ENCODE peak calls at places on chromosomes 4 and X, in five cellular contexts. T is H9, E is mesenchymal stem cell, N is neuronal stem cell, U is H1. C is an unnamed sample.

GRCh38 chrX:19280636-19281035 is 63.1 kb upstream of the PDHA1 start:
- DNase-seq in T (no peak), E (no peak), N (no peak), U (no peak), C (no peak)

GRCh38 chr4:153137677-153138630 is 66.3 kb upstream of the TRIM2 start:
- DNase-seq in T (no peak), E (no peak), N (no peak), U (no peak), C (no peak)

GRCh38 chrX:81414630-81415029 is 212.7 kb downstream of the SH3BGRL start:
- DNase-seq in T (no peak), E (no peak), N (no peak), U (no peak), C (no peak)

GRCh38 chr4:128322986-128323385 is 35.4 kb upstream of the PGRMC2 start:
- DNase-seq in T (no peak), E (peak), N (no peak), U (no peak), C (peak)

GRCh38 chr4:13544556-13545393 is 467 bp upstream of the NKX3-2 start:
- DNase-seq in T (peak), E (peak), N (peak), U (peak), C (peak)

GRCh38 chrX:110795645-110796510 is at the start of gene CHRDL1:
- DNase-seq in T (peak), E (peak), N (peak), U (peak), C (no peak)

GRCh38 chr4:39450618-39451017 is 8.1 kb downstream of the RPL9 start:
- DNase-seq in T (no peak), E (peak), N (no peak), U (no peak), C (no peak)

GRCh38 chr4:108303488-108304177 is 134.9 kb upstream of the LEF1 start:
- DNase-seq in T (no peak), E (peak), N (no peak), U (no peak), C (no peak)

GRCh38 chr4:174999407-174999806 is 81.2 kb downstream of the ADAM29 start:
- DNase-seq in T (no peak), E (peak), N (no peak), U (no peak), C (no peak)

DNA sequence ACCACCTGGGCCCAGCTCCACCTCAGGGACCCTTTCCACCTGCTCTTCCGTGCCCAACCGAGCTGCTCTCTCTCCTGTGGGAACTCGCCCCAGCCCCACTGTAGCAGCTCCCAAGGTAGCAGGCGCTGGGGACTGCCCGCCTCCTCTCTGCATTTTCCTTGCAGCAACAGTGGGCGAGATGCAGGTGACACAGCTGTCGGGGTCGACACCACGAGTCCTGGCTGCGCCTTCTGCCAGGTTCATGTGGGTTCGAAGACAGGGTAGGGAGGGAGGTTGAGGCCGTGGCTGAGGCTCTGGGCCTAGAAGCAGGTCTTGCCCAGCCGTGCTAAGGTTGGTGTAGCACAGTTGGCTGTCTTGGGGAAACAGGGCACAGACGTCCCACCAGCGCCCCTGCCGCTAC is 245.2 kb upstream of the FSTL5 start:
- DNase-seq in T (no peak), E (no peak), N (no peak), U (no peak), C (no peak)
- H2BK12ac ChIP-seq in T (no peak), E (no peak), N (peak), U (no peak), C (no peak)

GRCh38 chrX:151954730-151955129 is 19.7 kb downstream of the GABRE start:
- DNase-seq in T (no peak), E (no peak), N (no peak), U (no peak), C (no peak)
- H3K9ac ChIP-seq in T (no peak), E (no peak), N (no peak), U (no peak), C (no peak)

DNA sequence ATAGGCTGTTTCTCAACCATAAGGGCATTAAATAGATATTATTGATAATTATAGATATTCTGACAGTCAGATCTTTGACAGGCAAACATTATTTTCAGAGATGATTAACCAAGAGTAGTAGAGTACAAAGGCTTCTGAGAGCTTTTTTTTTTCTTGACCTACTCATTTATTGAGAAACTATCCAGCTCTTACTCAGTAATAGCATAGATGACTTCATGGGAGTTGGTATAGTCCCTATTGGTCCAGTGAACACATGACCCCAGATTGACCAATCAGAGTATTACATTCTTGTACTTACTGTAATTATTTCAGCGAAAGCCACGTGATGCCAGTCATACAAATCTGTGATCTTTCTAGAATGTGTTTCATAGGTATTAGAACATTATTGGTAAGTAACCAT is 508.7 kb downstream of the FSTL5 start:
- DNase-seq in T (no peak), E (no peak), N (no peak), U (no peak), C (no peak)
- H3K23ac ChIP-seq in T (no peak), E (no peak), N (no peak), U (no peak), C (no peak)

DNA sequence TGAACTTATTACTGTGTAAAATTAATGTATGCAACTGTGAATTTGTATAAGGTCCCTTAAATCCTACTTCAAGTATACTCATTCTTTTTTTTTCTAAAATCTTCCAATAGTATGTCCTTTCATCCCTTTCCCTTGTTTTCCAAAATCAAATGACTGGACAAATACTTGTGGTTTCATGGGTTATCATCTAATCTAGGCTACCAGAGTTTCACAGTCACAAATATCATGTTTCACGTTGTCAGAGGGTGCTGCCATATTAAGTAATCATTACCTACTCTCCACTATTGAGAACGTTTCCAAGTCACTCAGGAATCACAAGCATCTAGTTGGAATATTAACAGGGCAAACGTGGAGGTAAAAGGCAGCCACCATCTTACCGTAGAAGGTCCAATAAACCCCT is 1235.0 kb upstream of the TENM3 start:
- DNase-seq in T (no peak), E (no peak), N (no peak), U (no peak), C (peak)
- H2BK12ac ChIP-seq in T (no peak), E (no peak), N (no peak), U (no peak), C (no peak)

DNA sequence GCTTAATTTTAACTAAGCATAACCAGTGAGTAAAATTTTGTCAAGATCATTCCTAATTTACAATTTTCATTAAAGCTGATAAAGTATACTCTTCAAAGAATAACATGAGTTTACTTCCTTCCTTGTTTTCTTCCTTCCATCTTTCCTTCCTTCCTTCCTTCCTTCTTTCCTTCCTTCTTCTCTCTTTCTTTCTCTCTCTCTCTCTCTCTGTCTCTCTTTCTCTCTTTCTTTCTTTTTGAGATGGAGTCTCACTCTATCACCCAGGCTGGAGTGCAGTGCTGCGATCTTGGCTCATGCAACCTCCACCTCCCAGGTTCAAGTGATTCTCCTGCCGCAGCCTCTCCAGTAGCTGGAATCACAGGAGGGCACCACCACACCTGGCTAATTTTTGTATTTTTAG is 42.7 kb upstream of the PTPN13 start:
- DNase-seq in T (no peak), E (no peak), N (no peak), U (no peak), C (no peak)
- H3K9ac ChIP-seq in T (no peak), E (no peak), N (no peak), U (no peak), C (no peak)

C was measured in trophoblast cell.